ENCODE peak calls at places on chromosomes 13 and 19, in seven cellular contexts. H is heart left ventricle, X is stomach, A is thyroid gland, V is esophagus squamous epithelium, Y is transverse colon, C is ovary. K is an unnamed sample.

GRCh38 chr13:39405107-39405506 is 197.9 kb downstream of the LHFPL6 start:
- DNase-seq in Y (no peak), V (no peak), X (no peak), C (no peak), A (no peak), H (no peak), K (no peak)

GRCh38 chr19:48403606-48404005 is 10.1 kb downstream of the GRIN2D start:
- DNase-seq in V (no peak), C (no peak), Y (peak; percentile 60), H (no peak), A (peak; percentile 36), X (no peak), K (no peak)

GRCh38 chr19:2455481-2456300 is 1.1 kb downstream of the LMNB2 start:
- DNase-seq in V (no peak), A (peak; percentile 47), Y (peak; percentile 61), X (peak; percentile 49), C (peak; percentile 66), H (peak; percentile 40), K (no peak)

GRCh38 chr19:14116918-14117578 is 514 bp downstream of the PRKACA start:
- DNase-seq in V (peak; percentile 17), C (peak; percentile 77), A (peak; percentile 35), X (no peak), H (peak; percentile 52), Y (no peak), K (no peak)

GRCh38 chr19:38726761-38727301 is 17.4 kb downstream of the CAPN12 start:
- DNase-seq in A (no peak), X (no peak), C (no peak), V (no peak), Y (no peak), H (peak; percentile 20), K (no peak)

GRCh38 chr13:46578590-46578975 is 25.6 kb downstream of the LRCH1 start:
- DNase-seq in A (no peak), Y (no peak), X (no peak), V (no peak), H (no peak), C (no peak), K (no peak)

GRCh38 chr13:26460652-26461051 is 96.8 kb upstream of the WASF3 start:
- DNase-seq in Y (no peak), X (peak; percentile 42), V (no peak), C (peak; percentile 65), H (peak; percentile 89), A (no peak), K (no peak)

GRCh38 chr13:74102691-74103090 is 31.5 kb downstream of the KLF12 start:
- DNase-seq in X (no peak), C (no peak), Y (no peak), A (no peak), V (no peak), H (no peak), K (no peak)

GRCh38 chr19:57434386-57435061 is 601 bp upstream of the ZNF749 start:
- DNase-seq in A (no peak), C (no peak), V (no peak), X (no peak), H (no peak), Y (no peak), K (no peak)

GRCh38 chr13:109274188-109274821 is 512.1 kb downstream of the IRS2 start:
- DNase-seq in H (no peak), A (peak; percentile 40), V (no peak), Y (no peak), X (no peak), C (no peak), K (no peak)

GRCh38 chr13:73059460-73060250 is 850 bp downstream of the KLF5 start:
- DNase-seq in C (peak; percentile 65), V (no peak), A (peak; percentile 87), Y (no peak), X (peak; percentile 75), H (peak; percentile 40), K (peak; percentile 90)

GRCh38 chr19:815079-815774 is 6.5 kb downstream of the PLPPR3 start:
- DNase-seq in V (no peak), H (peak; percentile 19), C (no peak), Y (no peak), A (no peak), X (no peak), K (no peak)

DNA sequence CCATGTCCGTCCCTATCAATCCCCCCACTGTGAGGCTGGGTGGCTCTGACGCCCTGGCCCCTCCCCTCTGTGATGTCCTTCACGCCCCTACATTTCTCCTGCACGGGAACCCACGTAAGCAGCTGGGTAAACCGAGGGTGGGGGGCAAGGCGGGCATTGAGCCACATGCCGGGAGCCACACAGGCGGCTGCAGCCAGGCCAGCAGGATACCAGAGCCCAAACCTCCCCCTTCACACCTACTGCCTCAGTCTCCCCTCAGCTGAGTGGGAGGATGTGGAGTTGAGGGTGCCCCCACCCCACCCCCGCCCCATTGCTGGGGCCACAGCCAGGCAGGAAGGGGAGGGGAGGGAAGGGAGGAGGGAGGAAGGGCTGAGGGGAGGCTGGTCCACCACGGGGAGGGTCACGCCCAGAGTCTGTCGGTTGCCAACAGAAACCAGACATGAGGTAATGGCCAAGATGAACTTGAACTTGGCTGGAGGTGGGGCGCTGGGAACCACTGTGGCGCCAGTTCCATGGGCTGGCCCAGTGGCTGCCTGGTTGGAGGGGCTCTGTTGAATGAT is 20.9 kb downstream of the SMIM24 start:
- DNase-seq in A (peak; percentile 78), X (peak; percentile 62), Y (peak; percentile 63), C (peak; percentile 95), H (peak; percentile 92), V (no peak), K (peak; percentile 82)
- H3K4me3 ChIP-seq in A (no peak overlapping the region), X (no peak overlapping the region), Y (no peak overlapping the region), C (no peak overlapping the region), H (no peak overlapping the region), V (no peak overlapping the region), K (no peak overlapping the region)

GRCh38 chr19:10432736-10433130 is 12.4 kb downstream of the PDE4A start:
- DNase-seq in H (no peak), A (peak; percentile 87), X (peak; percentile 64), C (no peak), Y (no peak), V (no peak), K (no peak)

GRCh38 chr19:10431254-10431942 is 11.1 kb downstream of the PDE4A start:
- DNase-seq in A (peak; percentile 63), C (no peak), X (peak; percentile 44), H (peak; percentile 27), V (no peak), Y (peak; percentile 61), K (no peak)

GRCh38 chr19:10428996-10429381 is 8.7 kb downstream of the PDE4A start:
- DNase-seq in H (no peak), C (no peak), X (no peak), Y (no peak), V (no peak), A (no peak), K (no peak)

GRCh38 chr19:10431943-10432735 is 11.8 kb downstream of the PDE4A start:
- DNase-seq in Y (peak; percentile 86), H (peak; percentile 80), A (peak; percentile 72), C (no peak), X (peak; percentile 78), V (no peak), K (no peak)

DNA sequence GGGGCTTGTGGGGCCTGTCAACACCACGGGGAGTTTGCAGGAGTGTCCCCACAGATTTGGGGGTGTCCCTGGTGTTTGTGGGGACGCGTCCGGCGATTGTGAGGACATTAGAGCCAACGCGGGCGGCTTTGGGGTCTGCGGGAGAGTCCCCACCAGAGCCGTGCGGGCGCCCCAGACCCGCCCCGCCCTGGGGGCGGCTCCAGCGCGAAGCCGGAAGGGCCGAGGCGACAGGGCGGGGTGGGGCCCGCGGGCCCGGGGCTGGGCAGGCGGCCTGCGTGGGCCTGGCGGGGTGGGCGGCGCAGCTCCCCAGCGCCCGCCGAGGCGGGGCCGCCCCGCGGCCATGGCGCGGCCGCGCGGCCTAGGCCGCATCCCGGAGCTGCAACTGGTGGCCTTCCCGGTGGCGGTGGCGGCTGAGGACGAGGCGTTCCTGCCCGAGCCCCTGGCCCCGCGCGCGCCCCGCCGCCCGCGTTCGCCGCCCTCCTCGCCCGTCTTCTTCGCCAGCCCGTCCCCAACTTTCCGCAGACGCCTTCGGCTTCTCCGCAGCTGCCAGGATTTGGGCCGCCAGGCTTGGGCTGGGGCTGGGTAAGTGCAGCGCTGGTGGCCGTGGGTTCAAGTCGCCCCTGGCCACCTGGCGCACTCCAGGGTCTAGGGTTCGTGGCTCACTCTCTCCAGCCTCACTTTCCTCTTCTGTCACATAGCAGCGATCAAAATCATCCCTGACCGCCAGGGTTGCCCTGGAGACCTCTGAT is 10.3 kb downstream of the PDE4A start:
- DNase-seq in X (peak; percentile 77), H (peak; percentile 80), V (no peak), Y (peak; percentile 77), C (no peak), A (peak; percentile 65), K (no peak)
- TF ChIP-seq POLR2A in X (no peak), H (peak; percentile 44), V (no peak), Y (peak; percentile 29), C (no peak), A (no peak), K (no peak)

DNA sequence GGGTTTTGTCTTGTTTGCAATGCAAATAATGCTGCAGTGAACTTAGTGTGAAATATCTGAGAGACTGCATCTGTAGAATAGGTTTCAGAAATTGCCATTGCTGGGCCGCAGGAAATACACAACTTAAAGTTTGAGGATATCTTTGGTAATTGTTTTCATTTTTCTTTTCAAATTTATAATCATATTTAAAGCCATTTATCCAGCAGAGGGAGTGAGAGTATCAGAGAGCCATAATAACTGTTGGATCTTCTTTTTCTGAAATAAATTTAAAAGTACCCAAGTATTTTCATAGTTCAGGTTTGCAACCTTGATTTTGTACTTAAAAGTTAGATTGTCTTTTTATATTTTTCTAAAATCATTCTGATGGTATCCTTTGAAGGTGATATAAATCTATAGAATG is 99.4 kb downstream of the ZMYM2 start:
- DNase-seq in Y (no peak), C (no peak), H (no peak), A (no peak), V (no peak), X (no peak), K (no peak)
- TF ChIP-seq CTCF in Y (peak; percentile 7), C (no peak), H (no peak), A (no peak), V (no peak), X (no peak), K (no peak)

DNA sequence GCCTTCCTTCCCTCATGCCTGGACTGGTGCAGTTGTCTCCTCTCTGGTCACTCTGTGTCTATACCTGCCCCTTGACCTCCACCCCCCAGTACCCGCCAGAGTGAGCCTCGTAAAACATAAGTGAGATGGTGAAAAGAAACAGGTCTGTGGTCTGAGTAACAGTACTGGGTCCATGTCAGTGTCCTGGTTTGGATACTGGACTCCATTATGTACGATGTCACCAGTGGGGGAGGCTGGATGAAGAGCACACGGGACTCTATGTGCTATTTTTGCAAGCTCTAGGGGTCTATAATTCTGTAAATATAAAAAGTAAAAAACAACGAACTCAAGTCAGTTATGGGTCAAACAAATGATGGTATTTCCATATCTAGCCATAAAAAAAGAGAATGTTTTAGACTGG is 14.4 kb downstream of the MYBPC2 start:
- DNase-seq in H (no peak), X (no peak), A (no peak), V (no peak), C (no peak), Y (no peak), K (no peak)
- H3K4me3 ChIP-seq in H (no peak overlapping the region), X (no peak overlapping the region), A (no peak overlapping the region), V (no peak overlapping the region), C (no peak overlapping the region), Y (no peak overlapping the region), K (no peak overlapping the region)

GRCh38 chr13:35484384-35484783 is 7.9 kb upstream of the MAB21L1 start:
- DNase-seq in H (no peak), V (no peak), A (no peak), C (no peak), Y (no peak), X (no peak), K (no peak)
- TF ChIP-seq POLR2A in H (no peak), V (no peak), A (no peak), C (no peak), Y (no peak), X (no peak), K (no peak)

K was measured in lower leg skin.